ENCODE peak calls at places on chromosome 7, in ten cellular contexts. One of them, this sample, is unnamed.

GRCh38 chr7:23530901-23531793 is 634 bp downstream of the TRA2A start:
- DNase-seq in bronchial epithelial cell: peak
- DNase-seq in type B pancreatic cell: peak
- DNase-seq in AG10803: peak
- DNase-seq in fibroblast of villous mesenchyme: peak
- DNase-seq in psoas muscle: peak
- DNase-seq in endothelial cell: peak
- DNase-seq in prostate gland: peak
- DNase-seq in foreskin fibroblast: peak
- DNase-seq in tibial nerve: peak
- DNase-seq in this sample: peak

GRCh38 chr7:2233876-2234275 is 1.1 kb upstream of the MAD1L1 start:
- DNase-seq in bronchial epithelial cell: no peak
- DNase-seq in type B pancreatic cell: no peak
- DNase-seq in AG10803: peak
- DNase-seq in fibroblast of villous mesenchyme: peak
- DNase-seq in psoas muscle: no peak
- DNase-seq in endothelial cell: no peak
- DNase-seq in prostate gland: no peak
- DNase-seq in foreskin fibroblast: no peak
- DNase-seq in tibial nerve: no peak
- DNase-seq in this sample: peak

GRCh38 chr7:81470084-81470723 is 299.6 kb downstream of the HGF start:
- DNase-seq in bronchial epithelial cell: peak
- DNase-seq in type B pancreatic cell: peak
- DNase-seq in AG10803: peak
- DNase-seq in fibroblast of villous mesenchyme: peak
- DNase-seq in psoas muscle: peak
- DNase-seq in endothelial cell: peak
- DNase-seq in prostate gland: peak
- DNase-seq in foreskin fibroblast: peak
- DNase-seq in tibial nerve: no peak
- DNase-seq in this sample: peak

GRCh38 chr7:94374231-94374630 is 20.5 kb upstream of the COL1A2 start:
- DNase-seq in bronchial epithelial cell: peak
- DNase-seq in type B pancreatic cell: no peak
- DNase-seq in AG10803: peak
- DNase-seq in fibroblast of villous mesenchyme: peak
- DNase-seq in psoas muscle: peak
- DNase-seq in endothelial cell: peak
- DNase-seq in prostate gland: no peak
- DNase-seq in foreskin fibroblast: peak
- DNase-seq in tibial nerve: peak
- DNase-seq in this sample: peak

GRCh38 chr7:91436655-91437054 is 172.4 kb downstream of the FZD1 start:
- DNase-seq in bronchial epithelial cell: peak
- DNase-seq in type B pancreatic cell: no peak
- DNase-seq in AG10803: no peak
- DNase-seq in fibroblast of villous mesenchyme: no peak
- DNase-seq in psoas muscle: no peak
- DNase-seq in endothelial cell: no peak
- DNase-seq in prostate gland: no peak
- DNase-seq in foreskin fibroblast: no peak
- DNase-seq in tibial nerve: no peak
- DNase-seq in this sample: no peak

GRCh38 chr7:111168182-111168581 is 77.3 kb downstream of the LRRN3 start:
- DNase-seq in bronchial epithelial cell: no peak
- DNase-seq in type B pancreatic cell: no peak
- DNase-seq in AG10803: peak
- DNase-seq in fibroblast of villous mesenchyme: peak
- DNase-seq in psoas muscle: no peak
- DNase-seq in endothelial cell: no peak
- DNase-seq in prostate gland: no peak
- DNase-seq in foreskin fibroblast: no peak
- DNase-seq in tibial nerve: no peak
- DNase-seq in this sample: peak

GRCh38 chr7:74376256-74377036 is 77.3 kb upstream of the GTF2IRD1 start:
- DNase-seq in bronchial epithelial cell: no peak
- DNase-seq in type B pancreatic cell: no peak
- DNase-seq in AG10803: no peak
- DNase-seq in fibroblast of villous mesenchyme: no peak
- DNase-seq in psoas muscle: no peak
- DNase-seq in endothelial cell: no peak
- DNase-seq in prostate gland: no peak
- DNase-seq in foreskin fibroblast: no peak
- DNase-seq in tibial nerve: no peak
- DNase-seq in this sample: no peak

GRCh38 chr7:34849163-34849960 is 187.9 kb downstream of the DPY19L1 start:
- DNase-seq in bronchial epithelial cell: peak
- DNase-seq in type B pancreatic cell: no peak
- DNase-seq in AG10803: no peak
- DNase-seq in fibroblast of villous mesenchyme: no peak
- DNase-seq in psoas muscle: no peak
- DNase-seq in endothelial cell: no peak
- DNase-seq in prostate gland: no peak
- DNase-seq in foreskin fibroblast: no peak
- DNase-seq in tibial nerve: no peak
- DNase-seq in this sample: peak

GRCh38 chr7:83060218-83060617 is 102.5 kb downstream of the PCLO start:
- DNase-seq in bronchial epithelial cell: no peak
- DNase-seq in type B pancreatic cell: no peak
- DNase-seq in AG10803: no peak
- DNase-seq in fibroblast of villous mesenchyme: no peak
- DNase-seq in psoas muscle: no peak
- DNase-seq in endothelial cell: no peak
- DNase-seq in prostate gland: no peak
- DNase-seq in foreskin fibroblast: no peak
- DNase-seq in tibial nerve: no peak
- DNase-seq in this sample: no peak

GRCh38 chr7:44103941-44104879 is at the start of gene AEBP1:
- DNase-seq in bronchial epithelial cell: no peak
- DNase-seq in type B pancreatic cell: no peak
- DNase-seq in AG10803: peak
- DNase-seq in fibroblast of villous mesenchyme: peak
- DNase-seq in psoas muscle: peak
- DNase-seq in endothelial cell: peak
- DNase-seq in prostate gland: no peak
- DNase-seq in foreskin fibroblast: no peak
- DNase-seq in tibial nerve: no peak
- DNase-seq in this sample: peak

GRCh38 chr7:22576941-22577927 is 77.2 kb upstream of the STEAP1B start:
- DNase-seq in bronchial epithelial cell: peak
- DNase-seq in type B pancreatic cell: no peak
- DNase-seq in AG10803: peak
- DNase-seq in fibroblast of villous mesenchyme: peak
- DNase-seq in psoas muscle: no peak
- DNase-seq in endothelial cell: no peak
- DNase-seq in prostate gland: peak
- DNase-seq in foreskin fibroblast: peak
- DNase-seq in tibial nerve: no peak
- DNase-seq in this sample: peak

GRCh38 chr7:91692800-91693199 is 187.7 kb downstream of the MTERF1 start:
- DNase-seq in bronchial epithelial cell: peak
- DNase-seq in type B pancreatic cell: no peak
- DNase-seq in AG10803: peak
- DNase-seq in fibroblast of villous mesenchyme: peak
- DNase-seq in psoas muscle: no peak
- DNase-seq in endothelial cell: no peak
- DNase-seq in prostate gland: no peak
- DNase-seq in foreskin fibroblast: no peak
- DNase-seq in tibial nerve: no peak
- DNase-seq in this sample: no peak

GRCh38 chr7:50981743-50982142 is 199.0 kb upstream of the GRB10 start:
- DNase-seq in bronchial epithelial cell: no peak
- DNase-seq in type B pancreatic cell: no peak
- DNase-seq in AG10803: no peak
- DNase-seq in fibroblast of villous mesenchyme: no peak
- DNase-seq in psoas muscle: no peak
- DNase-seq in endothelial cell: no peak
- DNase-seq in prostate gland: no peak
- DNase-seq in foreskin fibroblast: no peak
- DNase-seq in tibial nerve: no peak
- DNase-seq in this sample: no peak

GRCh38 chr7:124202546-124202945 is 169.7 kb upstream of the TMEM229A start:
- DNase-seq in bronchial epithelial cell: no peak
- DNase-seq in type B pancreatic cell: no peak
- DNase-seq in AG10803: no peak
- DNase-seq in fibroblast of villous mesenchyme: no peak
- DNase-seq in psoas muscle: no peak
- DNase-seq in endothelial cell: no peak
- DNase-seq in prostate gland: no peak
- DNase-seq in foreskin fibroblast: no peak
- DNase-seq in tibial nerve: no peak
- DNase-seq in this sample: no peak

GRCh38 chr7:134882481-134882880 is 103.0 kb downstream of the CALD1 start:
- DNase-seq in bronchial epithelial cell: no peak
- DNase-seq in type B pancreatic cell: no peak
- DNase-seq in AG10803: no peak
- DNase-seq in fibroblast of villous mesenchyme: no peak
- DNase-seq in psoas muscle: no peak
- DNase-seq in endothelial cell: no peak
- DNase-seq in prostate gland: no peak
- DNase-seq in foreskin fibroblast: no peak
- DNase-seq in tibial nerve: no peak
- DNase-seq in this sample: no peak

GRCh38 chr7:17444673-17445072 is 146.2 kb downstream of the AHR start:
- DNase-seq in bronchial epithelial cell: peak
- DNase-seq in type B pancreatic cell: no peak
- DNase-seq in AG10803: no peak
- DNase-seq in fibroblast of villous mesenchyme: peak
- DNase-seq in psoas muscle: no peak
- DNase-seq in endothelial cell: no peak
- DNase-seq in prostate gland: no peak
- DNase-seq in foreskin fibroblast: peak
- DNase-seq in tibial nerve: no peak
- DNase-seq in this sample: peak

GRCh38 chr7:47713595-47713994 is 131.7 kb upstream of the TNS3 start:
- DNase-seq in bronchial epithelial cell: no peak
- DNase-seq in type B pancreatic cell: no peak
- DNase-seq in AG10803: no peak
- DNase-seq in fibroblast of villous mesenchyme: no peak
- DNase-seq in psoas muscle: no peak
- DNase-seq in endothelial cell: no peak
- DNase-seq in prostate gland: no peak
- DNase-seq in foreskin fibroblast: no peak
- DNase-seq in tibial nerve: no peak
- DNase-seq in this sample: no peak

GRCh38 chr7:101995121-101995520 is 177.7 kb downstream of the CUX1 start:
- DNase-seq in bronchial epithelial cell: no peak
- DNase-seq in type B pancreatic cell: no peak
- DNase-seq in AG10803: no peak
- DNase-seq in fibroblast of villous mesenchyme: no peak
- DNase-seq in psoas muscle: no peak
- DNase-seq in endothelial cell: no peak
- DNase-seq in prostate gland: no peak
- DNase-seq in foreskin fibroblast: no peak
- DNase-seq in tibial nerve: no peak
- DNase-seq in this sample: no peak

DNA sequence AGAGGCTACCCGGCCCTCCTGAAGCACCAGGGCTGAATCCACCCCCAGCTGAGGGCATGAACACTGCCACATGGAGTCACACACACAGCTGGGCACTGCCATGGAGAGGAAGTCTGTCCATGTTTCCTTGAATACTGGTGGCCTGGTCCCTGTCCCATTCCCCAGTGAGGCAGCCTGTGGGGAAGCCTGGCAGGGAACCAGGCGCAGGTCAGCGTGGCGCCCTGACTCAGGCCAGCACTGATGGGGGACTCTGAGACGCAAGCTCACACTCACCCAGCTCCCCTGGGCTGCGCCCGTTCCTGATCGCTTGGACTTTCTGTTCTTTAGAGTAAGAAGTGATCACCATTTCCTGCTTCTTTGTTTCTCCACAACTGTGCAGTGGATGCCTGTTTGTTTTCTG is 128.3 kb downstream of the EGFR start:
- DNase-seq in bronchial epithelial cell: no peak
- DNase-seq in type B pancreatic cell: no peak
- DNase-seq in AG10803: no peak
- DNase-seq in fibroblast of villous mesenchyme: no peak
- DNase-seq in psoas muscle: no peak
- DNase-seq in endothelial cell: no peak
- DNase-seq in prostate gland: no peak
- DNase-seq in foreskin fibroblast: no peak
- DNase-seq in tibial nerve: no peak
- DNase-seq in this sample: no peak
- TF ChIP-seq CTCF in bronchial epithelial cell: no peak
- TF ChIP-seq CTCF in type B pancreatic cell: no peak
- TF ChIP-seq CTCF in AG10803: no peak
- TF ChIP-seq CTCF in fibroblast of villous mesenchyme: no peak
- TF ChIP-seq CTCF in psoas muscle: no peak
- TF ChIP-seq CTCF in endothelial cell: no peak
- TF ChIP-seq CTCF in prostate gland: no peak
- TF ChIP-seq CTCF in foreskin fibroblast: no peak
- TF ChIP-seq CTCF in tibial nerve: no peak
- TF ChIP-seq CTCF in this sample: no peak

DNA sequence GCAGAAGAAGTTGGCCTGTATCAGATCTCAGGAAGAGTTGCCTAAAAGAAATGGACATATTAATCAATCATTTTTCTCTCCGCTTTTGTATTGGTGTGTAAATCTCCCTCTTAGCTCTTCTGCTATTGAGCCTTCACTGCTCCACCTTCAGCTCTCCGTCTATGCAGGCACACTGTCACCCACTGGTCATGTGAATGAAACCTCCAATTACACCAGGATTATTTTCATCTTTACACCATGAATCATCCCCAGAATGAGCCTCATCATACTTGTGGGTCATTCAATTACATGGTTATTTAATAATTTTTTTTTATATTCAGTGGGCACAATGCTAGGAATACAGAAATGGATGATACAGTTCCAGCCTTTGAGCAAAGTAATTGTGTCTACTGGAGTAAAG is 92.6 kb downstream of the LRRC4 start:
- DNase-seq in bronchial epithelial cell: peak
- DNase-seq in type B pancreatic cell: no peak
- DNase-seq in AG10803: peak
- DNase-seq in fibroblast of villous mesenchyme: peak
- DNase-seq in psoas muscle: no peak
- DNase-seq in endothelial cell: no peak
- DNase-seq in prostate gland: no peak
- DNase-seq in foreskin fibroblast: peak
- DNase-seq in tibial nerve: no peak
- DNase-seq in this sample: peak
- TF ChIP-seq CTCF in bronchial epithelial cell: no peak
- TF ChIP-seq CTCF in type B pancreatic cell: no peak
- TF ChIP-seq CTCF in AG10803: peak
- TF ChIP-seq CTCF in fibroblast of villous mesenchyme: peak
- TF ChIP-seq CTCF in psoas muscle: no peak
- TF ChIP-seq CTCF in endothelial cell: no peak
- TF ChIP-seq CTCF in prostate gland: no peak
- TF ChIP-seq CTCF in foreskin fibroblast: no peak
- TF ChIP-seq CTCF in tibial nerve: no peak
- TF ChIP-seq CTCF in this sample: no peak

GRCh38 chr7:21251166-21251806 is 176.6 kb upstream of the SP4 start:
- DNase-seq in bronchial epithelial cell: no peak
- DNase-seq in type B pancreatic cell: no peak
- DNase-seq in AG10803: no peak
- DNase-seq in fibroblast of villous mesenchyme: no peak
- DNase-seq in psoas muscle: no peak
- DNase-seq in endothelial cell: no peak
- DNase-seq in prostate gland: peak
- DNase-seq in foreskin fibroblast: no peak
- DNase-seq in tibial nerve: no peak
- DNase-seq in this sample: no peak
- TF ChIP-seq CTCF in bronchial epithelial cell: no peak
- TF ChIP-seq CTCF in type B pancreatic cell: peak
- TF ChIP-seq CTCF in AG10803: no peak
- TF ChIP-seq CTCF in fibroblast of villous mesenchyme: no peak
- TF ChIP-seq CTCF in psoas muscle: no peak
- TF ChIP-seq CTCF in endothelial cell: no peak
- TF ChIP-seq CTCF in prostate gland: no peak
- TF ChIP-seq CTCF in foreskin fibroblast: no peak
- TF ChIP-seq CTCF in tibial nerve: no peak
- TF ChIP-seq CTCF in this sample: no peak

GRCh38 chr7:33744293-33744692 is 161.0 kb upstream of the BMPER start:
- DNase-seq in bronchial epithelial cell: peak
- DNase-seq in type B pancreatic cell: no peak
- DNase-seq in AG10803: no peak
- DNase-seq in fibroblast of villous mesenchyme: peak
- DNase-seq in psoas muscle: no peak
- DNase-seq in endothelial cell: peak
- DNase-seq in prostate gland: no peak
- DNase-seq in foreskin fibroblast: no peak
- DNase-seq in tibial nerve: no peak
- DNase-seq in this sample: no peak
- TF ChIP-seq CTCF in bronchial epithelial cell: peak
- TF ChIP-seq CTCF in type B pancreatic cell: peak
- TF ChIP-seq CTCF in AG10803: peak
- TF ChIP-seq CTCF in fibroblast of villous mesenchyme: peak
- TF ChIP-seq CTCF in psoas muscle: peak
- TF ChIP-seq CTCF in endothelial cell: peak
- TF ChIP-seq CTCF in prostate gland: no peak
- TF ChIP-seq CTCF in foreskin fibroblast: no peak
- TF ChIP-seq CTCF in tibial nerve: no peak
- TF ChIP-seq CTCF in this sample: peak

This sample was measured in astrocyte of the spinal cord.